ENCODE peak calls at places on chromosomes 13 and 19, in four cellular contexts. G is stimulated activated CD8-positive, alpha-beta memory T cell treated with anti-CD3 and anti-CD28 coated beads, Interleukin-15, amount 100 ng/mL, for 1 hour; W is esophagus squamous epithelium; J is Ammon's horn. C is an unnamed sample.

GRCh38 chr19:8571006-8571411 is 6.2 kb downstream of the MYO1F start:
- DNase-seq in G (no peak), J (peak; percentile 72), W (no peak), C (no peak)

GRCh38 chr13:37716395-37716794 is 117.8 kb upstream of the POSTN start:
- DNase-seq in J (no peak), G (no peak), W (no peak), C (no peak)

GRCh38 chr19:40265763-40266099 is 19.4 kb downstream of the AKT2 start:
- DNase-seq in W (no peak), J (no peak), G (no peak), C (no peak)

GRCh38 chr13:91032104-91032503 is 315.4 kb upstream of the MIR17HG start:
- DNase-seq in W (no peak), J (no peak), G (no peak), C (no peak)

GRCh38 chr13:71722206-71722605 is 144.8 kb downstream of the DACH1 start:
- DNase-seq in G (no peak), W (no peak), J (no peak), C (no peak)

GRCh38 chr19:14091086-14091884 is 734 bp upstream of the SAMD1 start:
- DNase-seq in W (no peak), J (peak; percentile 78), G (no peak), C (no peak)

GRCh38 chr13:32969516-32969941 is 46.7 kb upstream of the KL start:
- DNase-seq in W (no peak), G (no peak), J (peak; percentile 18), C (no peak)

GRCh38 chr19:50548191-50549058 is 19.8 kb downstream of the LRRC4B start:
- DNase-seq in G (no peak), J (peak; percentile 90), W (no peak), C (no peak)

GRCh38 chr19:34904846-34905527 is 21.7 kb upstream of the ZNF30 start:
- DNase-seq in W (no peak), G (no peak), J (no peak), C (no peak)

GRCh38 chr13:23673867-23674605 is 103.8 kb downstream of the TNFRSF19 start:
- DNase-seq in G (no peak), W (no peak), J (no peak), C (no peak)

GRCh38 chr13:22648325-22648758 is 532.4 kb upstream of the SGCG start:
- DNase-seq in J (no peak), G (no peak), W (no peak), C (no peak)

GRCh38 chr19:23541991-23542390 is 145.0 kb downstream of the ZNF675 start:
- DNase-seq in G (no peak), W (no peak), J (no peak), C (no peak)

GRCh38 chr19:19261350-19262189 is 11.5 kb downstream of the TM6SF2 start:
- DNase-seq in G (no peak), J (no peak), W (no peak), C (no peak)

GRCh38 chr19:2039082-2039958 is 11.7 kb downstream of the MKNK2 start:
- DNase-seq in W (no peak), J (no peak), G (no peak), C (no peak)

GRCh38 chr13:32537580-32538233 is 888 bp downstream of the N4BP2L2 start:
- DNase-seq in W (no peak), J (peak; percentile 4), G (peak; percentile 9), C (no peak)

GRCh38 chr13:42215578-42216421 is 56.2 kb upstream of the AKAP11 start:
- DNase-seq in J (peak; percentile 32), W (no peak), G (no peak), C (no peak)

GRCh38 chr13:97011446-97012131 is 17.3 kb upstream of the OXGR1 start:
- DNase-seq in W (no peak), G (no peak), J (peak; percentile 17), C (no peak)

GRCh38 chr19:54388001-54388802 is 23.5 kb upstream of the LAIR1 start:
- DNase-seq in W (no peak), J (peak; percentile 53), G (no peak), C (no peak)

GRCh38 chr13:96678801-96679200 is 315.5 kb downstream of the OXGR1 start:
- DNase-seq in J (no peak), W (no peak), G (no peak), C (no peak)

GRCh38 chr19:17296976-17297375 is 6.2 kb downstream of the ABHD8 start:
- DNase-seq in J (no peak), G (no peak), W (no peak), C (no peak)

GRCh38 chr19:56295531-56296455 is 18.8 kb downstream of the ZSCAN5A start:
- DNase-seq in G (no peak), J (no peak), W (no peak), C (no peak)

GRCh38 chr13:91346848-91347211 is 657 bp upstream of the MIR17HG start:
- DNase-seq in G (no peak), J (peak; percentile 10), W (no peak), C (no peak)

GRCh38 chr19:341386-342127 is 3.0 kb downstream of the MIER2 start:
- DNase-seq in G (no peak), W (no peak), J (no peak), C (no peak)

C was measured in cerebellar nuclear complex.